ENCODE peak calls at places on chromosome 13, in nine cellular contexts. F is naive thymus-derived CD4-positive, alpha-beta T cell; B is islet precursor cell; R is suprapubic skin; S is NK-92 treated with Interleukin-12 subunit alpha and Interleukin-12 subunit beta, amount 100 ng/mL, for 24 hours; M is NCI-H1048; D is HS-5; J is activated T-cell treated with anti-CD3 and anti-CD28 coated beads for 24 hours; O is uterus. P is an unnamed sample.

GRCh38 chr13:54965881-54966280 is 1937.3 kb downstream of the OLFM4 start:
- DNase-seq in F (no peak), B (no peak), R (no peak), S (no peak), M (no peak), D (peak; percentile 10), J (no peak), O (no peak), P (no peak)

GRCh38 chr13:78609464-78610205 is 6.3 kb upstream of the POU4F1 start:
- DNase-seq in F (no peak), B (peak; percentile 73), R (no peak), S (no peak), M (no peak), D (no peak), J (no peak), O (peak; percentile 39), P (peak; percentile 73)

GRCh38 chr13:80084086-80084676 is 256.7 kb downstream of the SPRY2 start:
- DNase-seq in F (no peak), B (no peak), R (no peak), S (no peak), M (no peak), D (peak; percentile 46), J (no peak), O (no peak), P (no peak)

GRCh38 chr13:34356686-34357434 is 538.9 kb downstream of the RFC3 start:
- DNase-seq in F (no peak), B (no peak), R (no peak), S (no peak), M (no peak), D (no peak), J (no peak), O (no peak), P (no peak)

GRCh38 chr13:36778083-36778671 is 40.8 kb upstream of the RFXAP start:
- DNase-seq in F (no peak), B (peak; percentile 95), R (no peak), S (no peak), M (no peak), D (no peak), J (no peak), O (no peak), P (no peak)

GRCh38 chr13:85298387-85298924 is 500.8 kb downstream of the SLITRK6 start:
- DNase-seq in F (no peak), B (no peak), R (no peak), S (no peak), M (no peak), D (no peak), J (no peak), O (no peak), P (no peak)

GRCh38 chr13:29621841-29622240 is 26.4 kb upstream of the SLC7A1 start:
- DNase-seq in F (no peak), B (no peak), R (no peak), S (no peak), M (no peak), D (no peak), J (no peak), O (no peak), P (no peak)

GRCh38 chr13:98576215-98576945 is 527 bp downstream of the STK24 start:
- DNase-seq in F (peak; percentile 58), B (peak; percentile 71), R (peak; percentile 76), S (peak; percentile 48), M (no peak), D (no peak), J (no peak), O (peak; percentile 61), P (peak; percentile 87)

GRCh38 chr13:51999525-51999924 is 11.7 kb downstream of the ATP7B start:
- DNase-seq in F (no peak), B (no peak), R (no peak), S (no peak), M (no peak), D (no peak), J (no peak), O (no peak), P (no peak)

GRCh38 chr13:80305737-80306136 is 35.2 kb downstream of the SPRY2 start:
- DNase-seq in F (no peak), B (no peak), R (no peak), S (no peak), M (no peak), D (no peak), J (no peak), O (no peak), P (no peak)

GRCh38 chr13:95671597-95671996 is 5.3 kb upstream of the DNAJC3 start:
- DNase-seq in F (no peak), B (no peak), R (no peak), S (no peak), M (no peak), D (no peak), J (no peak), O (no peak), P (peak; percentile 44)

GRCh38 chr13:101473458-101473857 is 21.0 kb downstream of the ITGBL1 start:
- DNase-seq in F (no peak), B (no peak), R (peak; percentile 67), S (no peak), M (no peak), D (no peak), J (no peak), O (no peak), P (no peak)

GRCh38 chr13:34533941-34534340 is 408.1 kb upstream of the NBEA start:
- DNase-seq in F (no peak), B (no peak), R (no peak), S (no peak), M (no peak), D (no peak), J (no peak), O (no peak), P (no peak)

GRCh38 chr13:113220877-113221276 is 11.5 kb downstream of the CUL4A start:
- DNase-seq in F (peak; percentile 12), B (no peak), R (no peak), S (no peak), M (no peak), D (no peak), J (no peak), O (no peak), P (no peak)

GRCh38 chr13:101231751-101232428 is 184.4 kb downstream of the NALCN start:
- DNase-seq in F (no peak), B (no peak), R (no peak), S (no peak), M (no peak), D (no peak), J (no peak), O (no peak), P (no peak)

GRCh38 chr13:100667894-100668293 is 6.7 kb downstream of the TMTC4 start:
- DNase-seq in F (no peak), B (no peak), R (no peak), S (no peak), M (no peak), D (no peak), J (no peak), O (no peak), P (no peak)

GRCh38 chr13:33138441-33138840 is 122.2 kb downstream of the KL start:
- DNase-seq in F (no peak), B (no peak), R (no peak), S (no peak), M (no peak), D (no peak), J (no peak), O (no peak), P (no peak)

GRCh38 chr13:74895042-74895811 is 586.7 kb downstream of the TBC1D4 start:
- DNase-seq in F (no peak), B (no peak), R (no peak), S (no peak), M (no peak), D (no peak), J (no peak), O (no peak), P (no peak)

GRCh38 chr13:77732287-77732686 is 34.8 kb downstream of the SLAIN1 start:
- DNase-seq in F (no peak), B (no peak), R (no peak), S (no peak), M (no peak), D (no peak), J (no peak), O (no peak), P (no peak)

GRCh38 chr13:31896427-31896826 is 135.1 kb upstream of the FRY start:
- DNase-seq in F (no peak), B (peak; percentile 62), R (no peak), S (no peak), M (no peak), D (no peak), J (no peak), O (no peak), P (peak; percentile 50)